ENCODE peak calls at places on chromosome 3, in five cellular contexts. C is MG63, W is heart left ventricle, U is aorta, R is tibial artery. K is an unnamed sample.

GRCh38 chr3:39414421-39414907 is 7.9 kb downstream of the RPSA start:
- DNase-seq in W (no peak), C (no peak), R (no peak), U (no peak), K (no peak)

GRCh38 chr3:127815641-127816605 is 6.4 kb downstream of the MGLL start:
- DNase-seq in C (no peak), U (no peak), W (no peak), R (no peak), K (no peak)

GRCh38 chr3:160038862-160039562 is 50.4 kb downstream of the IL12A start:
- DNase-seq in U (no peak), R (peak; percentile 21), W (peak; percentile 42), C (no peak), K (no peak)

GRCh38 chr3:16378415-16378814 is 113.4 kb downstream of the OXNAD1 start:
- DNase-seq in W (no peak), R (no peak), C (no peak), U (no peak), K (no peak)

GRCh38 chr3:135085696-135086436 is 290.8 kb downstream of the EPHB1 start:
- DNase-seq in W (no peak), U (no peak), R (no peak), C (no peak), K (no peak)

GRCh38 chr3:70999730-71000129 is 583.8 kb downstream of the FOXP1 start:
- DNase-seq in C (peak; percentile 15), R (no peak), U (no peak), W (no peak), K (no peak)

GRCh38 chr3:132083583-132084372 is 49.0 kb upstream of the CPNE4 start:
- DNase-seq in U (no peak), W (no peak), R (no peak), C (peak; percentile 2), K (no peak)

GRCh38 chr3:128598884-128599664 is 51.5 kb downstream of the RPN1 start:
- DNase-seq in R (no peak), C (no peak), U (no peak), W (no peak), K (no peak)

GRCh38 chr3:1987983-1988382 is 110.7 kb upstream of the CNTN4 start:
- DNase-seq in R (no peak), W (no peak), C (no peak), U (no peak), K (no peak)

GRCh38 chr3:37144806-37145205 is 29.6 kb downstream of the LRRFIP2 start:
- DNase-seq in R (no peak), C (no peak), U (no peak), W (no peak), K (no peak)

GRCh38 chr3:46977811-46978195 is 1.3 kb upstream of the CCDC12 start:
- DNase-seq in C (no peak), W (peak; percentile 13), U (no peak), R (no peak), K (no peak)

GRCh38 chr3:11570789-11571495 is 72.8 kb downstream of the VGLL4 start:
- DNase-seq in C (no peak), R (no peak), U (peak; percentile 67), W (no peak), K (no peak)

GRCh38 chr3:41274944-41275668 is 75.8 kb downstream of the CTNNB1 start:
- DNase-seq in R (no peak), W (no peak), U (no peak), C (no peak), K (no peak)

GRCh38 chr3:40083066-40083465 is 226.4 kb upstream of the EIF1B start:
- DNase-seq in C (no peak), R (no peak), W (no peak), U (no peak), K (no peak)

GRCh38 chr3:149339931-149340309 is 6.5 kb upstream of the TM4SF18 start:
- DNase-seq in C (peak; percentile 98), R (peak; percentile 89), W (peak; percentile 86), U (peak; percentile 92), K (peak; percentile 95)

GRCh38 chr3:45959201-45959600 is 15.9 kb downstream of the CXCR6 start:
- DNase-seq in R (no peak), C (no peak), W (no peak), U (peak; percentile 55), K (no peak)

GRCh38 chr3:181974198-181974597 is 262.5 kb downstream of the SOX2 start:
- DNase-seq in W (no peak), R (no peak), U (no peak), C (no peak), K (no peak)

GRCh38 chr3:142618917-142619401 is 22.8 kb downstream of the PLS1 start:
- DNase-seq in W (no peak), U (no peak), R (no peak), C (no peak), K (no peak)

GRCh38 chr3:187150599-187150998 is 11.3 kb upstream of the RPL39L start:
- DNase-seq in W (no peak), C (no peak), R (peak; percentile 30), U (no peak), K (no peak)

GRCh38 chr3:69304396-69304795 is 81.5 kb downstream of the FRMD4B start:
- DNase-seq in R (no peak), W (no peak), U (no peak), C (no peak), K (no peak)

GRCh38 chr3:4994144-4994730 is 15.0 kb downstream of the BHLHE40 start:
- DNase-seq in U (no peak), R (no peak), W (no peak), C (peak; percentile 25), K (peak; percentile 40)

GRCh38 chr3:82287562-82287961 is 526.1 kb upstream of the GBE1 start:
- DNase-seq in W (no peak), U (no peak), C (no peak), R (no peak), K (no peak)

GRCh38 chr3:155391583-155391982 is 98.1 kb upstream of the STRIT1 start:
- DNase-seq in W (peak; percentile 73), C (peak; percentile 76), R (peak; percentile 59), U (no peak), K (no peak)

GRCh38 chr3:37118163-37118562 is 56.2 kb downstream of the LRRFIP2 start:
- DNase-seq in C (no peak), W (no peak), U (no peak), R (no peak), K (no peak)

GRCh38 chr3:4986611-4987373 is 7.6 kb downstream of the BHLHE40 start:
- DNase-seq in U (peak; percentile 99), R (peak; percentile 96), W (peak; percentile 99), C (peak; percentile 96), K (peak; percentile 99)

GRCh38 chr3:46997453-46998091 is 18.1 kb downstream of the NBEAL2 start:
- DNase-seq in W (peak; percentile 30), R (no peak), U (peak; percentile 66), C (no peak), K (no peak)

GRCh38 chr3:184135911-184136260 is 728 bp downstream of the EIF2B5 start:
- DNase-seq in W (no peak), R (no peak), C (no peak), U (no peak), K (no peak)

GRCh38 chr3:64667887-64668581 is 19.8 kb downstream of the ADAMTS9 start:
- DNase-seq in R (peak; percentile 26), U (peak; percentile 84), W (peak; percentile 75), C (no peak), K (no peak)

GRCh38 chr3:11499144-11499543 is 144.6 kb downstream of the VGLL4 start:
- DNase-seq in R (no peak), W (no peak), U (no peak), C (peak; percentile 10), K (no peak)

GRCh38 chr3:185330238-185330637 is 32.7 kb upstream of the MAP3K13 start:
- DNase-seq in W (peak; percentile 25), R (peak; percentile 37), C (no peak), U (no peak), K (no peak)

GRCh38 chr3:187368251-187368733 is at the start of gene RTP4:
- DNase-seq in R (no peak), W (no peak), C (no peak), U (no peak), K (no peak)

GRCh38 chr3:31534036-31534435 is 1.3 kb downstream of the STT3B start:
- DNase-seq in R (no peak), W (no peak), U (no peak), C (no peak), K (no peak)
- H3K9me3 ChIP-seq in R (no peaks in the 10 kb centered on the region), W (no peaks in the 10 kb centered on the region), U (no peaks in the 10 kb centered on the region), C (no peaks in the 10 kb centered on the region), K (no peaks in the 10 kb centered on the region)

GRCh38 chr3:194446172-194446571 is 40.6 kb downstream of the ATP13A3 start:
- DNase-seq in C (no peak), R (no peak), U (no peak), W (no peak), K (no peak)

GRCh38 chr3:194443911-194444310 is 42.9 kb downstream of the ATP13A3 start:
- DNase-seq in W (no peak), U (no peak), R (no peak), C (no peak), K (no peak)

GRCh38 chr3:194447657-194448056 is 39.1 kb downstream of the ATP13A3 start:
- DNase-seq in U (no peak), C (no peak), R (no peak), W (no peak), K (no peak)

GRCh38 chr3:194447161-194447560 is 39.6 kb downstream of the ATP13A3 start:
- DNase-seq in U (no peak), R (no peak), W (no peak), C (no peak), K (no peak)

GRCh38 chr3:194446754-194447153 is 40.0 kb downstream of the ATP13A3 start:
- DNase-seq in U (no peak), R (no peak), C (no peak), W (no peak), K (no peak)
- H3K36me3 ChIP-seq in U (peaks cover 8% of the 10 kb centered on the region), R (peaks cover 70% of the 10 kb centered on the region), C (peaks cover 98% of the 10 kb centered on the region), W (peaks cover 99% of the 10 kb centered on the region), K (peaks cover 76% of the 10 kb centered on the region)

GRCh38 chr3:194390835-194391234 is 8.2 kb downstream of the GP5 start:
- DNase-seq in R (no peak), U (no peak), W (no peak), C (no peak), K (no peak)
- H3K9me3 ChIP-seq in R (no peaks in the 10 kb centered on the region), U (no peaks in the 10 kb centered on the region), W (no peaks in the 10 kb centered on the region), C (peaks cover 8% of the 10 kb centered on the region), K (no peaks in the 10 kb centered on the region)

GRCh38 chr3:139378587-139378986 is 10.9 kb downstream of the COPB2 start:
- DNase-seq in R (no peak), C (no peak), W (no peak), U (no peak), K (no peak)
- H3K36me3 ChIP-seq in R (peaks cover 58% of the 10 kb centered on the region), C (peaks cover 97% of the 10 kb centered on the region), W (peaks cover 95% of the 10 kb centered on the region), U (peaks cover 2% of the 10 kb centered on the region), K (peaks cover 80% of the 10 kb centered on the region)

GRCh38 chr3:21260507-21260906 is 490.5 kb downstream of the ZNF385D start:
- DNase-seq in C (no peak), U (no peak), R (no peak), W (no peak), K (no peak)
- H3K9me3 ChIP-seq in C (no peaks in the 10 kb centered on the region), U (no peaks in the 10 kb centered on the region), R (peaks cover 3% of the 10 kb centered on the region), W (no peaks in the 10 kb centered on the region), K (peaks cover 5% of the 10 kb centered on the region)

DNA sequence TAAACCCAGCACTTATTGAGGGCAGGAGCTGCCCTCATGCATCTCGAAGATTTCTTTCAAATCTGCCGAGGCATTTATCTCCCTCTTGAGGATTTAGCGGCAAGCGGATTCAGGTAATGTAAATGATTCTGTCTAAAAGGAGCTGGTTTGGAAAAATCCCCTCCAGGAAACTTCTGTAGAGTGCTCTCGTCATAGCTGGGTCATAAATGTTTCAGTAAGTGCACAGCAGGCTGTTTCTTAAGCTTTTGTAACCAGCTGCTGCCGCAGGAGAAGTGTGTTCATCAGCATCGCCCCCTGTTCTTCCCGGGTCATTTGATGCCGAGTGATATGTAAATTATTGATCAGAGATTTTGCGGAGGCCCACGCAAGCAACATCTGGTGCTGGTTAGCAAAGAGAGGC is 53.1 kb downstream of the DNASE1L3 start:
- DNase-seq in U (no peak), W (no peak), C (no peak), R (no peak), K (no peak)
- H3K36me3 ChIP-seq in U (no peaks in the 10 kb centered on the region), W (peaks cover 97% of the 10 kb centered on the region), C (peaks cover 63% of the 10 kb centered on the region), R (peaks cover 60% of the 10 kb centered on the region), K (peaks cover 71% of the 10 kb centered on the region)

K was measured in right atrium auricular region.